ENCODE peak calls at places on chromosomes 6 and 20, in six cellular contexts. C is psoas muscle, X is caudate nucleus, O is right cardiac atrium, V is left ventricle myocardium inferior, J is stomach. N is an unnamed sample.

GRCh38 chr6:137265574-137265973 is 46.4 kb upstream of the IFNGR1 start:
- DNase-seq in C (no peak), X (no peak), O (no peak), V (no peak), J (no peak), N (no peak)

GRCh38 chr6:25419879-25420278 is 140.7 kb downstream of the CARMIL1 start:
- DNase-seq in C (no peak), X (no peak), O (no peak), V (no peak), J (no peak), N (no peak)

GRCh38 chr20:24718696-24719095 is 230.4 kb upstream of the CST7 start:
- DNase-seq in C (no peak), X (no peak), O (no peak), V (no peak), J (no peak), N (no peak)

GRCh38 chr6:169978615-169979161 is 227.3 kb downstream of the ERMARD start:
- DNase-seq in C (no peak), X (no peak), O (no peak), V (no peak), J (no peak), N (no peak)

GRCh38 chr6:31178143-31179041 is 7.9 kb upstream of the POU5F1 start:
- DNase-seq in C (no peak), X (no peak), O (no peak), V (no peak), J (no peak), N (no peak)

GRCh38 chr20:10553326-10553984 is 118.3 kb downstream of the SLX4IP start:
- DNase-seq in C (peak), X (peak), O (peak), V (peak), J (peak), N (no peak)

GRCh38 chr6:92538296-92538695 is 881.1 kb downstream of the EPHA7 start:
- DNase-seq in C (no peak), X (no peak), O (no peak), V (no peak), J (no peak), N (no peak)

GRCh38 chr6:3288711-3289663 is 30.2 kb downstream of the PSMG4 start:
- DNase-seq in C (no peak), X (no peak), O (no peak), V (no peak), J (no peak), N (no peak)

GRCh38 chr20:11949711-11950110 is 32.0 kb downstream of the BTBD3 start:
- DNase-seq in C (no peak), X (no peak), O (no peak), V (no peak), J (no peak), N (no peak)

GRCh38 chr20:32462900-32463641 is 104.9 kb downstream of the ASXL1 start:
- DNase-seq in C (no peak), X (no peak), O (peak), V (no peak), J (peak), N (no peak)

GRCh38 chr6:24761851-24762250 is 12.9 kb upstream of the GMNN start:
- DNase-seq in C (no peak), X (no peak), O (no peak), V (no peak), J (no peak), N (no peak)

GRCh38 chr6:47342824-47343223 is 33.1 kb upstream of the TNFRSF21 start:
- DNase-seq in C (no peak), X (no peak), O (no peak), V (no peak), J (no peak), N (no peak)

GRCh38 chr20:12113075-12113467 is 195.4 kb downstream of the BTBD3 start:
- DNase-seq in C (no peak), X (no peak), O (no peak), V (no peak), J (no peak), N (no peak)

GRCh38 chr6:107894821-107895396 is 63.1 kb downstream of the SEC63 start:
- DNase-seq in C (no peak), X (no peak), O (no peak), V (no peak), J (peak), N (no peak)

GRCh38 chr20:33023439-33024262 is 7.8 kb upstream of the BPIFB6 start:
- DNase-seq in C (no peak), X (no peak), O (no peak), V (no peak), J (no peak), N (no peak)

GRCh38 chr6:41636803-41637178 is 1.5 kb upstream of the MDFI start:
- DNase-seq in C (no peak), X (no peak), O (peak), V (no peak), J (peak), N (peak)

GRCh38 chr20:20393207-20393606 is 25.3 kb downstream of the INSM1 start:
- DNase-seq in C (no peak), X (no peak), O (no peak), V (no peak), J (no peak), N (no peak)

GRCh38 chr20:25749667-25750066 is 53.0 kb upstream of the ZNF337 start:
- DNase-seq in C (no peak), X (no peak), O (no peak), V (no peak), J (no peak), N (no peak)

GRCh38 chr20:32808438-32808837 is 11.3 kb upstream of the MAPRE1 start:
- DNase-seq in C (no peak), X (no peak), O (no peak), V (no peak), J (no peak), N (no peak)

GRCh38 chr6:100372326-100372725 is 92.4 kb downstream of the SIM1 start:
- DNase-seq in C (no peak), X (no peak), O (no peak), V (no peak), J (no peak), N (no peak)

GRCh38 chr6:73929421-73929820 is 233.4 kb downstream of the CD109 start:
- DNase-seq in C (no peak), X (no peak), O (no peak), V (no peak), J (no peak), N (no peak)

GRCh38 chr6:110628330-110628729 is 151.9 kb upstream of the SLC22A16 start:
- DNase-seq in C (no peak), X (no peak), O (no peak), V (no peak), J (no peak), N (no peak)

GRCh38 chr6:71181565-71181964 is 107.0 kb upstream of the OGFRL1 start:
- DNase-seq in C (no peak), X (no peak), O (no peak), V (no peak), J (no peak), N (no peak)

GRCh38 chr20:12219798-12220197 is 302.1 kb downstream of the BTBD3 start:
- DNase-seq in C (no peak), X (no peak), O (no peak), V (no peak), J (no peak), N (no peak)

GRCh38 chr6:26485401-26485800 is 14.7 kb upstream of the BTN1A1 start:
- DNase-seq in C (no peak), X (no peak), O (no peak), V (no peak), J (no peak), N (no peak)

GRCh38 chr20:258963-259362 is 1.4 kb downstream of the DEFB132 start:
- DNase-seq in C (no peak), X (no peak), O (no peak), V (no peak), J (no peak), N (no peak)

GRCh38 chr20:61512475-61512874 is 260.4 kb downstream of the CDH4 start:
- DNase-seq in C (no peak), X (no peak), O (no peak), V (no peak), J (no peak), N (no peak)

GRCh38 chr6:36029464-36029863 is 1.9 kb downstream of the MAPK14 start:
- DNase-seq in C (no peak), X (no peak), O (no peak), V (no peak), J (no peak), N (no peak)

GRCh38 chr6:49327005-49327404 is 136.0 kb downstream of the MMUT start:
- DNase-seq in C (no peak), X (no peak), O (no peak), V (no peak), J (no peak), N (no peak)

GRCh38 chr6:41896280-41896679 is 1.1 kb upstream of the USP49 start:
- DNase-seq in C (no peak), X (no peak), O (no peak), V (no peak), J (no peak), N (no peak)

GRCh38 chr6:15387118-15387517 is 141.2 kb downstream of the JARID2 start:
- DNase-seq in C (no peak), X (no peak), O (no peak), V (no peak), J (no peak), N (no peak)

GRCh38 chr6:1872649-1873131 is 263.0 kb downstream of the FOXC1 start:
- DNase-seq in C (peak), X (no peak), O (peak), V (no peak), J (no peak), N (no peak)

GRCh38 chr6:167678102-167679101 is 148.3 kb upstream of the AFDN start:
- DNase-seq in C (peak), X (peak), O (peak), V (peak), J (peak), N (peak)

GRCh38 chr20:63155266-63156165 is 60.4 kb downstream of the YTHDF1 start:
- DNase-seq in C (peak), X (no peak), O (peak), V (no peak), J (no peak), N (no peak)

GRCh38 chr20:21941941-21942805 is 236.7 kb downstream of the PAX1 start:
- DNase-seq in C (no peak), X (no peak), O (no peak), V (no peak), J (no peak), N (no peak)

GRCh38 chr6:104973404-104973803 is 16.5 kb downstream of the LIN28B start:
- DNase-seq in C (no peak), X (no peak), O (no peak), V (no peak), J (no peak), N (no peak)

GRCh38 chr6:104969785-104970581 is 13.1 kb downstream of the LIN28B start:
- DNase-seq in C (no peak), X (no peak), O (no peak), V (no peak), J (no peak), N (no peak)

GRCh38 chr6:104969108-104969507 is 12.2 kb downstream of the LIN28B start:
- DNase-seq in C (no peak), X (no peak), O (no peak), V (no peak), J (no peak), N (no peak)
- H3K27ac ChIP-seq in C (no peak), X (no peak), O (no peak), V (no peak), J (no peak), N (no peak)

GRCh38 chr6:28167926-28168325 is 26.2 kb downstream of the ZKSCAN8 start:
- DNase-seq in C (no peak), X (no peak), O (no peak), V (no peak), J (no peak), N (no peak)

GRCh38 chr6:28161410-28162079 is 19.9 kb downstream of the ZKSCAN8 start:
- DNase-seq in C (peak), X (peak), O (peak), V (peak), J (peak), N (peak)

GRCh38 chr6:28160233-28160632 is 18.6 kb downstream of the ZKSCAN8 start:
- DNase-seq in C (no peak), X (no peak), O (no peak), V (no peak), J (no peak), N (no peak)

GRCh38 chr6:28167068-28167467 is 25.4 kb downstream of the ZKSCAN8 start:
- DNase-seq in C (no peak), X (no peak), O (no peak), V (no peak), J (no peak), N (no peak)

DNA sequence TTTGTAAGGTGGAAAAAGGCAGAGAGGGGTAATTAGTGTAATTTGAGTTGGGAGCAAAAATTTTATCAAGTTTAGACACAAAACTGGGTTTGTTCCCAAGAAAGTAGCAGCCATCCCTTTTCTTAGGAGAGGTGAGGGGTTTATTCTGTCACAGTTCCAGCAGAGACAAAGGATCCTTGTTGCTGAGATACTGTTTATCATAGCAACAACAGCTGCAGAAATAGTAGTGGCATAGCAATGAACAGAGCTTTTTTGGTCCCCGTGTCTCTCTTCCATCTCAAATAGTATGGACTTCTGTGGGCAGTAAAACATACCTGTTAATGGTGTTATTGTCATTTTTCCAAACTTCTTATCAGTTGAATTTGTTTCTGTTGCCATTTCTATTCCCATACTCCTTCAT is 23.9 kb downstream of the ZKSCAN8 start:
- DNase-seq in C (no peak), X (no peak), O (no peak), V (no peak), J (no peak), N (no peak)
- H3K27ac ChIP-seq in C (no peak), X (no peak), O (no peak), V (no peak), J (no peak), N (no peak)

GRCh38 chr6:33276581-33276863 is 401 bp upstream of the B3GALT4 start:
- DNase-seq in C (no peak), X (no peak), O (no peak), V (no peak), J (no peak), N (no peak)
- H3K27ac ChIP-seq in C (peak), X (peak), O (peak), V (peak), J (peak), N (peak)

DNA sequence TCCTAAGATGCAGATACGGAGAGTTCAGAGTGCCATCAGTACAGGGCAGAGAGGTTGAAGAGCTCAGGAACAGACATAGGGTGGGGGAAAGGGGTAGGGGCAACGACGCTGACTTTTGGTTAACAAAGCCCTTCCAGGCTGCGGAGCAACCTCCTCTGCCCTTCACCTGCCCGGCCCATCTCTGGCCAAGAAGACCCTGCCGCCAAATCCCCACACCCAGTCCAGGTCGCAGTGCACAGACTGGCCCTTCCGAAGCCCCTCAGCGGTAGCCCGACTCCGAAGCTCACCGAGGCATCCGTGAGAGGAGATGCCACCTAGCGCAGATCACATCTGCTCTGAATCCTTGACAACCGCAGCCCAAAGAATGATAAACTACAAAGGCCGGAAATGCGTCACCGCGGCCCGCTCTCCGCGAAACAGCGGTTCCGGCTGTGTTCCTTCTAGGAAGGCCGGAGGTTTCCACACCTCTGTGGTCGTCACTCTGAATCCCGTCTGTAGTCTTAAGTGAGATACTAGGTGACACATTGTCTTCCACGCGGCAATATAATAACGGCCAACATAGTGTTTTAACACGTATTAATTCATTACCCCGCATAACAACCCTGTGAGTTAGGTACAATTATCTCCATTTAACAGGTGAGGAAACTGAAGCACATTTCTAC is at the start of gene ZSCAN23:
- DNase-seq in C (peak), X (peak), O (peak), V (peak), J (peak), N (no peak)
- H3K27ac ChIP-seq in C (no peak), X (no peak), O (peak), V (peak), J (peak), N (peak)

GRCh38 chr20:50636601-50637539 is 54.5 kb downstream of the RIPOR3 start:
- DNase-seq in C (no peak), X (no peak), O (peak), V (no peak), J (no peak), N (no peak)
- H3K27ac ChIP-seq in C (no peak), X (no peak), O (peak), V (peak), J (peak), N (no peak)

DNA sequence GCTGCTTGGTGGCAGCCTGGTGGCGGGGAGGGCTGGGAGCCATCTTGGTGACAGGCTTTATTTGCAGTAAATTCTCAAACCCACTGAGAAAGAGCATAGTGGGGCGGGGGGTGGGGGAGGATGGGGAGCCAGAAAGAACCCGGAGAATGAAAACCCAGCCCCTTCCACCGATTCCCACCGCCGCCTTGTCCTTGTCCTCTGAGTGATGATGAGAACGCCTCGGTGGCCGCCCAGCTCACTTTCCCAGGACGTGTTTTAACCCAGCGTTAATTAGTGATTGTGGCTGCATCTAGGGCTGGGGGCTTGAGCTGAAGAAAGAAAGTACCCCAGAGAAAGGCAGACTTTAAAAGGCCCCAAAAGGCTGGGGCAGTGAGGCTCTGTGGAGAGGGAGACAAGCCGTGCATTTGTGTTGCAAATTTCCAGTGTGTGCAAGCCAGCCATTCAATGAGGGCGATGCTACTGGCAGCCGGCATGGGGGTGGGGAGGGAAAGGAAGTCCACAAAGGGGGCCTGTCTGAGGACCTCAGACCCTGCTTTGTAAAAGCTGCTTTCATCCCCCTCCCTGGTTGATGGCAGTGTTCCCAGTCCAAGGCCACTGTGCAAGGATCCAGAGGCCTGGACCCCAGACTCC is 6.2 kb upstream of the GHRH start:
- DNase-seq in C (no peak), X (peak), O (peak), V (no peak), J (no peak), N (no peak)
- H3K27ac ChIP-seq in C (no peak), X (peak), O (no peak), V (no peak), J (no peak), N (no peak)

DNA sequence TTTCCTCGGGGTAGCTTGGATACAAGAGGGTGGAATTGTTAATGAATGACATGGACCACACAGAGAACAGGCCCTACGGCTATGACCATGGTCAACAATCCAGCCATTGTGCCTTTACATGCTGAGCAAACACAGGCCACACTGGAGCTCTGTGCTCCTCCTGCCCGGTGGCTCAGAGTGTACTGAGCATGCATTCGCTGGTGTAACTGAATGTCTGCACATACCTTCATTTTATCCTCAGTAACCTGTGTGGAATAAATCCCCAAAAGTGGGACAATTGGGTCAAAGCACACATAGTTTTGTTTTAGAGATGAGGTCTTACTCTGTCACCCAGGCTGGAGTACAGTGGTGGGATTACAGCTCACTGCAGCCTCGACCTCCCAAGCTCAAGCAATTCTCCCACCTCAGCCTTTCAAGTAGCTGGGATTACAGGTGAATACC is 32.8 kb downstream of the LRP11 start:
- DNase-seq in C (no peak), X (peak), O (no peak), V (no peak), J (no peak), N (no peak)
- H3K27ac ChIP-seq in C (no peak), X (peak), O (no peak), V (no peak), J (no peak), N (peak)

DNA sequence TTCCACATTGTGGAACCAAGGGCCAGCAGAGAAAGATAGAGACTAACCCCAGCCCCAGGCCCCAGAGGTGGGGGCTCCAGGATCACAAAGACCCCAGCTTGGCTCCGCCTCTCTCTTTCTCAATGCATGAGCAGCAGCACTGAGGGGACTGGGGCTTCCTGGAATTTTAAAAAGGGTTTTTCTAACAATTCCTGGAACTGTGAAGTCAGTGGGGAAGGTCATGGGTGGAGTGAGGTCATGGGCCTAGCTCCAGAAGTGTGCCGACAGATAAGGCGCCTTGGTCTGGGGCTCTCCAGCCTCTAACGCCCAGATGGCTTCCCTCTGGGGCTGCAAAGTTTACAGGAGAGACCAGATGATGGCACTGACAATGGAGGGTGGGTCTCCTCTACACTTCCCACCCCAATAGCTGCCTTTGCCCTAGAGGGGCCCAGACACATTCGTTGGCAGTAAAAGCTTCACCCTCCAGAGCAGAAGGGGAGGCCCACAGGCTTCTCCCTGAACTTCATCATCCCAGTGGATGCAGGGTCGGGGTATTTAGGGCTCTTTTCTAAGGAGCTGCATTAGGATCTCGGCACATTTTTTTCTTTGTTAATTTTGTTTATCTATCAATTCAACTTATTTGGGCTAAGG is 46.9 kb upstream of the CD93 start:
- DNase-seq in C (no peak), X (no peak), O (peak), V (peak), J (no peak), N (no peak)
- H3K27ac ChIP-seq in C (peak), X (no peak), O (peak), V (peak), J (peak), N (no peak)

N was measured in substantia nigra.